ENCODE peak calls at places on chromosome 12, in four cellular contexts. F, G, W and N are unnamed samples.

GRCh38 chr12:55142896-55143870 is 17.0 kb downstream of the OR9K2 start:
- DNase-seq in F (no peak), G (peak; percentile 44), W (peak; percentile 63), N (no peak)

GRCh38 chr12:52518574-52519469 is 1.4 kb downstream of the KRT5 start:
- DNase-seq in F (no peak), G (peak; percentile 9), W (no peak), N (no peak)

GRCh38 chr12:131309700-131310099 is 356.0 kb downstream of the ADGRD1 start:
- DNase-seq in F (no peak), G (no peak), W (no peak), N (no peak)

GRCh38 chr12:5166976-5167375 is 123.3 kb downstream of the KCNA5 start:
- DNase-seq in F (no peak), G (no peak), W (no peak), N (no peak)

GRCh38 chr12:71415336-71416231 is 24.0 kb upstream of the LGR5 start:
- DNase-seq in F (no peak), G (no peak), W (peak; percentile 70), N (no peak)

GRCh38 chr12:113984464-113984863 is 18.3 kb upstream of the RBM19 start:
- DNase-seq in F (no peak), G (no peak), W (no peak), N (no peak)

GRCh38 chr12:49583361-49584094 is 15.6 kb upstream of the MCRS1 start:
- DNase-seq in F (no peak), G (no peak), W (no peak), N (no peak)

GRCh38 chr12:118749656-118750055 is 231.7 kb upstream of the SRRM4 start:
- DNase-seq in F (no peak), G (no peak), W (no peak), N (no peak)

GRCh38 chr12:53808023-53808705 is 56.4 kb upstream of the CISTR start:
- DNase-seq in F (no peak), G (no peak), W (no peak), N (no peak)

GRCh38 chr12:119594772-119595445 is 1.3 kb downstream of the TMEM233 start:
- DNase-seq in F (no peak), G (no peak), W (no peak), N (peak; percentile 69)

GRCh38 chr12:115542656-115543055 is 734.8 kb downstream of the MED13L start:
- DNase-seq in F (no peak), G (no peak), W (no peak), N (no peak)